ENCODE peak calls at places on chromosomes 3 and 15, in five cellular contexts. M is ascending aorta, X is hepatocyte, B is fibroblast of lung, F is left ventricle myocardium inferior. R is an unnamed sample. For H3K9me3, the result is how much of the 10 kb centered on the place peaks cover.

GRCh38 chr15:40098489-40099261 is 10.0 kb downstream of the BMF start:
- DNase-seq in M (peak), X (peak), B (peak), F (peak), R (peak)

GRCh38 chr15:73964736-73965093 is 27.4 kb downstream of the STOML1 start:
- DNase-seq in M (peak), X (peak), B (peak), F (peak), R (peak)

GRCh38 chr3:184250167-184250828 is 826 bp downstream of the EEF1AKMT4 start:
- DNase-seq in M (peak), X (peak), B (peak), F (peak), R (peak)

GRCh38 chr3:6528951-6529350 is 332.0 kb upstream of the GRM7 start:
- DNase-seq in M (no peak), X (no peak), B (no peak), F (no peak), R (no peak)

GRCh38 chr3:48687220-48687678 is 1.5 kb upstream of the NCKIPSD start:
- DNase-seq in M (no peak), X (no peak), B (no peak), F (no peak), R (no peak)

GRCh38 chr3:134476977-134477376 is 8.8 kb downstream of the ANAPC13 start:
- DNase-seq in M (no peak), X (no peak), B (no peak), F (peak), R (no peak)

GRCh38 chr15:40845036-40845435 is 1.2 kb downstream of the SPINT1 start:
- DNase-seq in M (no peak), X (peak), B (no peak), F (no peak), R (no peak)

GRCh38 chr15:40252438-40253178 is 13.7 kb downstream of the PAK6 start:
- DNase-seq in M (no peak), X (peak), B (no peak), F (peak), R (peak)

GRCh38 chr3:53730565-53730964 is 115.7 kb downstream of the CHDH start:
- DNase-seq in M (no peak), X (no peak), B (no peak), F (peak), R (peak)

GRCh38 chr3:10492351-10493201 is 12.8 kb downstream of the ATP2B2 start:
- DNase-seq in M (no peak), X (no peak), B (no peak), F (no peak), R (no peak)

GRCh38 chr3:55183259-55183658 is 255.4 kb upstream of the LRTM1 start:
- DNase-seq in M (no peak), X (no peak), B (no peak), F (no peak), R (no peak)

GRCh38 chr15:54481819-54482218 is 503.6 kb downstream of the UNC13C start:
- DNase-seq in M (no peak), X (no peak), B (no peak), F (no peak), R (no peak)

GRCh38 chr3:136135039-136135802 is 60.9 kb downstream of the MSL2 start:
- DNase-seq in M (no peak), X (no peak), B (no peak), F (no peak), R (peak)

GRCh38 chr15:49439678-49440375 is 16.8 kb downstream of the FGF7 start:
- DNase-seq in M (no peak), X (no peak), B (no peak), F (no peak), R (no peak)

GRCh38 chr3:55185380-55185779 is 257.5 kb upstream of the LRTM1 start:
- DNase-seq in M (no peak), X (no peak), B (peak), F (no peak), R (no peak)

GRCh38 chr3:12659316-12660015 is 4.5 kb downstream of the RAF1 start:
- DNase-seq in M (no peak), X (no peak), B (peak), F (no peak), R (no peak)

GRCh38 chr3:13718437-13718836 is 161.4 kb downstream of the WNT7A start:
- DNase-seq in M (no peak), X (peak), B (no peak), F (no peak), R (no peak)

GRCh38 chr3:126345231-126345630 is 12.0 kb downstream of the KLF15 start:
- DNase-seq in M (no peak), X (no peak), B (no peak), F (no peak), R (no peak)

GRCh38 chr3:141550926-141551665 is 64.3 kb downstream of the RASA2 start:
- DNase-seq in M (no peak), X (no peak), B (no peak), F (no peak), R (no peak)

GRCh38 chr15:27675571-27675970 is 423.5 kb downstream of the OCA2 start:
- DNase-seq in M (no peak), X (no peak), B (no peak), F (no peak), R (no peak)

GRCh38 chr3:5239602-5240001 is 52.1 kb downstream of the EDEM1 start:
- DNase-seq in M (no peak), X (no peak), B (no peak), F (no peak), R (no peak)

GRCh38 chr15:31352911-31353811 is 26.5 kb downstream of the KLF13 start:
- DNase-seq in M (peak), X (peak), B (peak), F (peak), R (peak)

GRCh38 chr3:156787015-156787414 is 39.1 kb upstream of the LEKR1 start:
- DNase-seq in M (no peak), X (no peak), B (no peak), F (no peak), R (no peak)

GRCh38 chr3:140859592-140860336 is 81.9 kb upstream of the SLC25A36 start:
- DNase-seq in M (no peak), X (no peak), B (no peak), F (no peak), R (no peak)

GRCh38 chr3:148902173-148902791 is 37.2 kb downstream of the CPA3 start:
- DNase-seq in M (no peak), X (no peak), B (peak), F (no peak), R (no peak)

GRCh38 chr15:48794697-48795134 is 16.2 kb downstream of the CEP152 start:
- DNase-seq in M (no peak), X (no peak), B (no peak), F (no peak), R (no peak)

GRCh38 chr3:48155122-48155521 is 33.1 kb downstream of the CDC25A start:
- DNase-seq in M (no peak), X (peak), B (peak), F (no peak), R (no peak)

GRCh38 chr3:120147072-120147871 is 53.0 kb upstream of the GSK3B start:
- DNase-seq in M (no peak), X (peak), B (no peak), F (no peak), R (no peak)

GRCh38 chr3:133570139-133570936 is 3.1 kb upstream of the CDV3 start:
- DNase-seq in M (peak), X (peak), B (peak), F (no peak), R (no peak)

GRCh38 chr3:33047842-33048834 is 48.8 kb downstream of the GLB1 start:
- DNase-seq in M (no peak), X (no peak), B (no peak), F (no peak), R (no peak)

GRCh38 chr15:25250011-25250596 is 188.7 kb downstream of the UBE3A start:
- DNase-seq in M (no peak), X (peak), B (no peak), F (peak), R (peak)

GRCh38 chr15:68609618-68610017 is 30.8 kb downstream of the CORO2B start:
- DNase-seq in M (peak), X (no peak), B (peak), F (peak), R (peak)

DNA sequence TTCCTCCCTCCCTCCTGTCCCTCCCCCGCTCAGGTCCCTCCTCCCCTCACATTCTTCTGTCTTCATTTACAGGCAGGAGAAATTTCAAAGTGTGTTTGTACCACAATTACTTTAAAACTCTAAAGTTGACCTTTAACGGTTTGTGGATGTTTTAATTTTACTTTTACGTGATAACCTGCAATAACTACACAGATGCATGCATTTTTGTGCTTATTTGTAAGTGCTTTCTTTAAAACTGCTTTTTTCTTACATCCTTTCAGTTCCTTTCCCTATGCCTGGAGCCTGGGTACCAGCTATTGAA is 51.8 kb upstream of the CGNL1 start:
- DNase-seq in M (no peak), X (no peak), B (no peak), F (no peak), R (no peak)
- H3K4me3 ChIP-seq in M (no peak), X (no peak), B (no peak), F (no peak), R (no peak)

GRCh38 chr3:43043071-43043766 is 62.7 kb downstream of the POMGNT2 start:
- DNase-seq in M (no peak), X (no peak), B (no peak), F (no peak), R (no peak)
- H3K9me3 ChIP-seq in M (under half), X (under half), B (under half), F (under half), R (under half)

DNA sequence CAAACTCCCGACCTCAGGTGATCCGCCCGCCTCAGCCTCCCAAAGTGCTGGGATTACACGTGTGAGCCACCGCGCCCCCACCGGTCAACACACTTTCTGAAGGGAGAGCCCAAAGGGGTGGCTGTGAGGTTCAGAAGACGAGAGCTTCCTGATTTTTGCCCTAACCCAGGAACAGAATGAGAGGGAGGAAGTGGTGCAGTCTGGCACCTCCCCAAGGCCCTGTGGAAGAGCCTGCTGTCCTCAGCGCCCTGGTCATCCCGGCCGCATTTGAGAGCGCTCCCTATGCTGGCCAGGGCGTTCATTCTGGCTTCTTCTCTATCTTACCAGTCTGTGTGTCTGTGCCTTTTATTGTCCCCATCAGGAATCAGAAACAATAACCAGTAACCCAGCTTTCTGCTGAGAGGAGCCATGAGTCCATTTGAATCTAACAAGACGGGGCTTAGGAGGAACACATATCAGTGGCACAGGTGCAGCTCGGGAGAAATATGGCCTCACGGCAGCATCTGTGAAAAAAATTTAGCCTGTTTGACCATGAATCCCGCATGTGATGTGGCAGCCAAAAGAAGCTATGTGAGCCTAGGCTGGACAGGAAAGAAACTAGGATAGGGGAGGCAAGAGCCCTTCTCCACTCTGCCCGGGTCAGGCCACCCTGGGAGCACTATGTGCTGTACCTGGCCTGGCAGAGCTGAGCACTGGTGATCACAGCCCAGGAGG is 12.9 kb downstream of the BDH1 start:
- DNase-seq in M (no peak), X (no peak), B (no peak), F (peak), R (no peak)
- TF ChIP-seq CTCF in M (no peak), X (no peak), B (no peak), F (no peak), R (no peak)

DNA sequence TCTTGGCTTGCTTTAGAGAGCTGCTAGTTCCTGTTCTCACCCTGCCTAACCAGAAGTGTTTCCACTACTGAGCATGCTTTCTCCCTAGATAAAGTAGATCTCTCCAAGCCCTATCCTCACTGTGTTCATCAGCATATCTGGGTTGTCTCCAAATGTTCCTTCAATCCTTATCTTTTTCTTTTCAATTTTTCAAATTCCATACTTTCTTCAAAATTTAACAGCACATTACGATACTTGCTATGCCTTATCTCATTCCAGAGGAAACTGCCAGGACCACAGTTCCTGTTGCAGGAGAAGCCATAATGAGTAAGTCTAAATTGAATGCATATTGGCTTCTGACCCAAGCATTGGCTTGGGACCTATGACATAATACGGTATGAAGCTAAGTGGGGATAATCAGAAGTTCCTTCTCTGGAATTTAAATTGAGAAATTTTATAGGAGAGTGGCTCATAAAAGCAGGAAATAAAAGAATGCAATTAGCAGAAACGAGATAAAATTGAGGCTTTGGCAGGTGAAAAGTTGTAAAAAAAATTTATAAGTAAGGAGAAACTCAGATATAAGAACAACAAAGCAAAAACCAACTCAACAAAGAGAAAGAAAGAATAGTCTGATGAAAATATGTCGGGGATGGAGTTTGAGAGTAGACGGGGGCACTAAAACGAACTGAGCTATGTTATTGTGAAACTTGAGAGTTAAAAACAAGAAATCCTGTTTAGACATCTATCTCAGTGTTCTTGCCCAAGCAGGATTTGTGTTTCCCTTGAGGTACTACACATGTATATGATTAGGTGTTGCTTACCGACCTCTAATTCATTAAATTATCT is 631.7 kb upstream of the CCDC54 start:
- DNase-seq in M (no peak), X (no peak), B (no peak), F (no peak), R (no peak)
- H3K4me3 ChIP-seq in M (no peak), X (no peak), B (no peak), F (no peak), R (no peak)

GRCh38 chr15:42421376-42421775 is 62.1 kb downstream of the CAPN3 start:
- DNase-seq in M (no peak), X (no peak), B (no peak), F (no peak), R (no peak)
- H3K9me3 ChIP-seq in M (under half), X (under half), B (under half), F (under half), R (under half)

GRCh38 chr3:164451083-164451910 is 627.0 kb downstream of the SI start:
- DNase-seq in M (no peak), X (no peak), B (no peak), F (peak), R (no peak)
- TF ChIP-seq CTCF in M (no peak), X (no peak), B (no peak), F (no peak), R (no peak)

GRCh38 chr3:73177827-73178226 is 116.4 kb downstream of the EBLN2 start:
- DNase-seq in M (no peak), X (no peak), B (no peak), F (no peak), R (no peak)

GRCh38 chr3:73175698-73176097 is 114.2 kb downstream of the EBLN2 start:
- DNase-seq in M (no peak), X (no peak), B (no peak), F (no peak), R (no peak)

GRCh38 chr3:73179601-73180000 is 118.1 kb downstream of the EBLN2 start:
- DNase-seq in M (no peak), X (no peak), B (no peak), F (no peak), R (no peak)
- H3K4me3 ChIP-seq in M (no peak), X (no peak), B (no peak), F (no peak), R (no peak)

GRCh38 chr3:197248341-197248740 is 50.1 kb downstream of the DLG1 start:
- DNase-seq in M (no peak), X (no peak), B (no peak), F (no peak), R (no peak)
- H3K9me3 ChIP-seq in M (under half), X (under half), B (under half), F (under half), R (under half)

DNA sequence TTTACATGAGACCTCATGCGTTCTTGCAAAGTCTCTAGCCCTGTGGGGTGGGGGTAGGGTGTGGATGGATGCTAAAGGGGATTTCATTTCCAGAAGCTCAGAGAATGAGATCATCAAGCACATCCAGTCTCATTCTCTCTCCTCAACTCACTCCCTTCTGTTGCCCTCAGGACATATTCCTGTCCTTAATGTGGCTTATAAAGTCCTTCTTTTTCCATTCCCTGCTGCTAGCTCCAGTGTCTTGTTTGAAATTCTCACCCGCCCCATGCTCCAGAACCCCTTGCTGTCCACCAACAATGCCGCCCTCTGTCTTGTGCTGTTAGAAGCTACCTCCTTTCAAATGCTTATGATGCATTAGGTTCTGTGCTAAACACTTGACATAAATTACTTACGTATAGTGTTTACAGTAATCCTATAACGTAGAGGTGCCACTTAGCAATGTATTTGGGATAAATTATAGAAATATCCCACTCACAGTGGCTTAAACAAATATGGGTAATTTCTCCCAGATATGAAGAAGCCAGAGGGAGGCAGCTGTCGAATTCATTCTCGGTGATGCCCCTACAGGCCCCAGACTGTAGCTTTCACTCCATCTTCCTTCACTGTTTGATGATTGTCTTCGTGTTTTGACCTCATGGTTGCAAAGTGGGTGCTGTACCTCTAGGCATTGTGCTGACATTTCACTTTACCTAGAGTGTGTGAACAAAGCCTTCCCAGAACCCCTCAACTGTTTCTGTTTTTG is 273.1 kb upstream of the TBL1XR1 start:
- DNase-seq in M (no peak), X (no peak), B (no peak), F (no peak), R (peak)
- TF ChIP-seq CTCF in M (no peak), X (no peak), B (no peak), F (no peak), R (no peak)